ENCODE peak calls at places on chromosomes 1 and 21, in five cellular contexts. Z is IMR-90, X is upper lobe of right lung, T is psoas muscle, A is right lobe of liver. J is an unnamed sample. For H3K9me3 and H3K36me3, the result is how much of the 10 kb centered on the place peaks cover.

GRCh38 chr1:41382531-41383090 is 21.4 kb downstream of the FOXO6 start:
- DNase-seq in T (peak), Z (no peak), X (peak), A (no peak), J (peak)

GRCh38 chr1:218669431-218669830 is 324.3 kb downstream of the TGFB2 start:
- DNase-seq in X (no peak), Z (peak), T (no peak), A (no peak), J (no peak)

GRCh38 chr1:221611930-221612777 is 129.7 kb downstream of the DUSP10 start:
- DNase-seq in A (no peak), X (no peak), Z (peak), T (peak), J (peak)

GRCh38 chr1:154863702-154864174 is 6.3 kb downstream of the KCNN3 start:
- DNase-seq in X (no peak), Z (peak), A (no peak), T (peak), J (peak)

GRCh38 chr1:89604414-89604735 is 28.5 kb upstream of the LRRC8C start:
- DNase-seq in T (no peak), Z (peak), X (no peak), A (no peak), J (peak)

GRCh38 chr1:8560611-8561544 is 243.0 kb downstream of the SLC45A1 start:
- DNase-seq in A (no peak), X (no peak), Z (peak), T (no peak), J (no peak)

GRCh38 chr1:172826096-172826741 is 167.3 kb downstream of the FASLG start:
- DNase-seq in X (no peak), T (no peak), Z (peak), A (no peak), J (peak)

GRCh38 chr1:38507563-38507962 is 352.0 kb downstream of the RRAGC start:
- DNase-seq in Z (no peak), X (no peak), A (no peak), T (no peak), J (no peak)

GRCh38 chr1:86992790-86993189 is 78.4 kb downstream of the HS2ST1 start:
- DNase-seq in T (no peak), X (no peak), Z (no peak), A (no peak), J (no peak)

GRCh38 chr1:224358288-224358687 is 1.6 kb downstream of the CNIH4 start:
- DNase-seq in A (no peak), X (peak), Z (no peak), T (no peak), J (no peak)

GRCh38 chr1:35164893-35165292 is 28.1 kb downstream of the SFPQ start:
- DNase-seq in A (no peak), X (no peak), T (no peak), Z (no peak), J (no peak)

GRCh38 chr1:182038220-182038619 is 23.3 kb downstream of the ZNF648 start:
- DNase-seq in T (no peak), A (no peak), X (no peak), Z (no peak), J (no peak)

GRCh38 chr1:182046763-182047162 is 14.7 kb downstream of the ZNF648 start:
- DNase-seq in X (no peak), A (no peak), Z (no peak), T (no peak), J (no peak)

GRCh38 chr1:182041615-182042014 is 19.9 kb downstream of the ZNF648 start:
- DNase-seq in X (no peak), Z (no peak), T (no peak), A (no peak), J (no peak)
- H3K9me3 ChIP-seq in X (under half), Z (under half), T (under half), A (under half), J (under half)

GRCh38 chr21:46191686-46192575 is 7.7 kb upstream of the SPATC1L start:
- DNase-seq in Z (no peak), T (no peak), X (peak), A (no peak), J (no peak)

GRCh38 chr21:46189213-46189958 is 5.1 kb upstream of the SPATC1L start:
- DNase-seq in X (peak), T (no peak), A (no peak), Z (peak), J (no peak)

GRCh38 chr21:46190491-46191131 is 6.4 kb upstream of the SPATC1L start:
- DNase-seq in A (no peak), X (peak), Z (no peak), T (no peak), J (no peak)

GRCh38 chr21:46189959-46190490 is 5.8 kb upstream of the SPATC1L start:
- DNase-seq in A (no peak), T (no peak), Z (no peak), X (peak), J (no peak)

DNA sequence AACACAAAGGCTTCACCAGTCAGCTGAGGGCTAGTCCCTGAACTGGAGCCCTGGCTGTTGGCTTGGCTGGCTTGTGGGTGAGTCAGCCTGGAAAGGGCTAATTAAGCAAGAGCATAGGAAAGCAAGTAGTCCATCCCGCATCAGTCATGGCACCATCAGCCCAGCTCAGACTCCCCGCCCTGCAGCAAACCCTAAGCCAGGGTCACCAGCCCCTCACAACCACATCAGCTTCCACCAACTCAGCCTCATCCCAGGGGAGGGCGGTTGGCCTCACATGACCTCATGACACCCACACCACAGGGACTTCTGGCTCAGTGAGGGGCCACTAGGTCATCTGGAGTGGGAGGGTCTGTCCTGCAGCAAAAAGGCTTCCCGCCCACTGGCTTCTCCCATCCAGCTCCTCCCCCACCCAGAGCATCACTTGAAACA is 7.0 kb upstream of the SPATC1L start:
- DNase-seq in Z (peak), A (no peak), T (peak), X (peak), J (peak)
- H3K36me3 ChIP-seq in Z (under half), A (under half), T (under half), X (half or more), J (under half)

DNA sequence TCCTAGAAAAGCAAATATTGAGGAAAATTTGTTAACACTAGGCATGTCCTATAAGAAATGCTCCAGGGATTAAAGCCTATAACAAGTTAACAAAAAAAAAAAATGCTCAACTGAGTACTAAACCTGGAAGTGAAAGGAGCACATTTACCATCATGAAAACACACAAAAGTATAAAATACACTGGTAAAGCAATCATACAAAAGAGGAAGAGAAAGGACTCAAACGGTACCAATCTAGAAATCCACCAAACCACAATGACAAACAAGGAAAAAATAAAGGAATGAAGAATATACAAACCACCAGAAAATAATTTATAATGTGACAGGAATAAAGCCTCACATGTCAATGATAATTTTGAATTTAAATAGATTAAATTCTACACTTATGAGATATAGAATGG is 21.2 kb downstream of the CD1E start:
- DNase-seq in X (no peak), Z (no peak), T (no peak), A (no peak), J (no peak)
- H3K9me3 ChIP-seq in X (under half), Z (under half), T (under half), A (under half), J (under half)

GRCh38 chr21:39221997-39222486 is 38.8 kb upstream of the PSMG1 start:
- DNase-seq in X (no peak), Z (no peak), T (no peak), A (no peak), J (no peak)
- H3K36me3 ChIP-seq in X (half or more), Z (under half), T (under half), A (under half), J (under half)

GRCh38 chr1:84738237-84738636 is 48.0 kb upstream of the SSX2IP start:
- DNase-seq in T (no peak), Z (no peak), X (no peak), A (no peak), J (no peak)
- H3K9me3 ChIP-seq in T (under half), Z (under half), X (under half), A (under half), J (under half)

DNA sequence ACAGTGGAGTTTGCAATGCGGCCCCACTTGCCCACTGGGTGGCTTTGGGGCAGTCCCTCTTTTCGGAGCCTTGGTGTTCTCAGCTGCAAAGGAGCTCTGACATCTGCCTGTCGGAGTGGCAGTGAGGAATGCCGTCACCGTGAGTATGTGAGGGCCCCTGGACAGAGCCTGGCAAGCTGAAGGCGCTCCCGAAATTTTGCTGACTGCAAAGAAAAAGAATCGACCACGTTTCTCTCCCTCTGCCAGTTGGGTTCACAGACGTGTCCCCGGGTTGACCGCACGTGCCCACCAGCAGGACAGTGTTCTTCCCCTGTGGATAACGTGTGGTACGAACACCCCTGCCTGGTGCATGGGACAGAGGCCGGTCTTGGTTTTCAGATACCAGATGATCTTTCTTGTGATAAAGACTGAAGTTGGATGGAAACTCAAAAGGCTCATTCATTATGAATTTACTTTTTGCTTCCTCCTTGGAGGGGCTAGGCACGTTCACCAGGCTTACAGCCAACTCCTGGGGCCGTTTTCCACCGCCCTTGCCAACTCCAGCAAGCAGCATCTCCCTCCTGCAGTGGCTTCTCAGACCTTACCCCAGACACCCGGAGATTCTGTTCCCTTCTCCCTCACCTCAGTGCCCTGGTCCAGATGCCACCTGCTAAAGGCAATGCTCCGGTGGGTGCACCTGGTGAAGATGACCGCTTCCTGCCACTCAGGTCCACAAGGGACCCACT is 29.7 kb downstream of the ECE1 start:
- DNase-seq in Z (no peak), T (no peak), A (no peak), X (no peak), J (peak)
- H3K36me3 ChIP-seq in Z (under half), T (under half), A (under half), X (under half), J (under half)

J was measured in MG63.